ENCODE peak calls at places on chromosomes 6 and 20, in seven cellular contexts. One of them, this sample, is unnamed.

GRCh38 chr6:111015656-111016190 is 33.9 kb downstream of the RPF2 start:
- DNase-seq in HT1080: no peak
- DNase-seq in T-cell: no peak
- DNase-seq in stimulated activated CD8-positive, alpha-beta memory T cell treated with anti-CD3 and anti-CD28 coated beads, Interleukin-7, amount 100 ng/mL, for 1 hour: no peak
- DNase-seq in iris pigment epithelial cell: peak
- DNase-seq in ELF-1: no peak
- DNase-seq in Panc1: no peak
- DNase-seq in this sample: no peak

GRCh38 chr6:19691465-19692167 is 145.6 kb upstream of the ID4 start:
- DNase-seq in ELF-1: peak
- DNase-seq in stimulated activated CD8-positive, alpha-beta memory T cell treated with anti-CD3 and anti-CD28 coated beads, Interleukin-7, amount 100 ng/mL, for 1 hour: no peak
- DNase-seq in iris pigment epithelial cell: no peak
- DNase-seq in Panc1: no peak
- DNase-seq in T-cell: no peak
- DNase-seq in HT1080: no peak
- DNase-seq in this sample: no peak

GRCh38 chr6:148335582-148335981 is 7.1 kb upstream of the SASH1 start:
- DNase-seq in ELF-1: no peak
- DNase-seq in Panc1: no peak
- DNase-seq in T-cell: no peak
- DNase-seq in stimulated activated CD8-positive, alpha-beta memory T cell treated with anti-CD3 and anti-CD28 coated beads, Interleukin-7, amount 100 ng/mL, for 1 hour: no peak
- DNase-seq in HT1080: peak
- DNase-seq in iris pigment epithelial cell: peak
- DNase-seq in this sample: no peak

GRCh38 chr6:37668251-37668650 is 29.4 kb downstream of the MDGA1 start:
- DNase-seq in T-cell: no peak
- DNase-seq in ELF-1: no peak
- DNase-seq in iris pigment epithelial cell: peak
- DNase-seq in HT1080: no peak
- DNase-seq in Panc1: no peak
- DNase-seq in stimulated activated CD8-positive, alpha-beta memory T cell treated with anti-CD3 and anti-CD28 coated beads, Interleukin-7, amount 100 ng/mL, for 1 hour: no peak
- DNase-seq in this sample: no peak

GRCh38 chr20:23622839-23623343 is 14.9 kb downstream of the CST3 start:
- DNase-seq in HT1080: peak
- DNase-seq in iris pigment epithelial cell: peak
- DNase-seq in T-cell: no peak
- DNase-seq in Panc1: peak
- DNase-seq in stimulated activated CD8-positive, alpha-beta memory T cell treated with anti-CD3 and anti-CD28 coated beads, Interleukin-7, amount 100 ng/mL, for 1 hour: no peak
- DNase-seq in ELF-1: peak
- DNase-seq in this sample: peak

GRCh38 chr20:38937000-38937399 is 10.8 kb downstream of the FAM83D start:
- DNase-seq in Panc1: no peak
- DNase-seq in stimulated activated CD8-positive, alpha-beta memory T cell treated with anti-CD3 and anti-CD28 coated beads, Interleukin-7, amount 100 ng/mL, for 1 hour: no peak
- DNase-seq in T-cell: no peak
- DNase-seq in HT1080: no peak
- DNase-seq in iris pigment epithelial cell: no peak
- DNase-seq in ELF-1: no peak
- DNase-seq in this sample: no peak

GRCh38 chr6:170584954-170585498 is 589 bp upstream of the PDCD2 start:
- DNase-seq in ELF-1: peak
- DNase-seq in T-cell: no peak
- DNase-seq in stimulated activated CD8-positive, alpha-beta memory T cell treated with anti-CD3 and anti-CD28 coated beads, Interleukin-7, amount 100 ng/mL, for 1 hour: no peak
- DNase-seq in iris pigment epithelial cell: no peak
- DNase-seq in Panc1: no peak
- DNase-seq in HT1080: no peak
- DNase-seq in this sample: no peak

GRCh38 chr20:63286781-63287696 is 5.9 kb upstream of the COL20A1 start:
- DNase-seq in Panc1: no peak
- DNase-seq in T-cell: no peak
- DNase-seq in ELF-1: no peak
- DNase-seq in HT1080: no peak
- DNase-seq in iris pigment epithelial cell: no peak
- DNase-seq in stimulated activated CD8-positive, alpha-beta memory T cell treated with anti-CD3 and anti-CD28 coated beads, Interleukin-7, amount 100 ng/mL, for 1 hour: no peak
- DNase-seq in this sample: no peak

GRCh38 chr6:73134588-73134987 is 90.7 kb downstream of the KHDC1L start:
- DNase-seq in HT1080: peak
- DNase-seq in Panc1: no peak
- DNase-seq in ELF-1: peak
- DNase-seq in iris pigment epithelial cell: peak
- DNase-seq in stimulated activated CD8-positive, alpha-beta memory T cell treated with anti-CD3 and anti-CD28 coated beads, Interleukin-7, amount 100 ng/mL, for 1 hour: no peak
- DNase-seq in T-cell: no peak
- DNase-seq in this sample: peak

GRCh38 chr20:33933469-33933909 is 60.2 kb upstream of the RALY start:
- DNase-seq in iris pigment epithelial cell: peak
- DNase-seq in stimulated activated CD8-positive, alpha-beta memory T cell treated with anti-CD3 and anti-CD28 coated beads, Interleukin-7, amount 100 ng/mL, for 1 hour: peak
- DNase-seq in ELF-1: peak
- DNase-seq in HT1080: peak
- DNase-seq in T-cell: peak
- DNase-seq in Panc1: peak
- DNase-seq in this sample: peak

GRCh38 chr6:107648983-107649382 is 159.1 kb downstream of the SOBP start:
- DNase-seq in ELF-1: no peak
- DNase-seq in HT1080: no peak
- DNase-seq in stimulated activated CD8-positive, alpha-beta memory T cell treated with anti-CD3 and anti-CD28 coated beads, Interleukin-7, amount 100 ng/mL, for 1 hour: no peak
- DNase-seq in T-cell: no peak
- DNase-seq in Panc1: no peak
- DNase-seq in iris pigment epithelial cell: no peak
- DNase-seq in this sample: no peak

GRCh38 chr6:4573958-4574481 is 202.2 kb upstream of the CDYL start:
- DNase-seq in Panc1: no peak
- DNase-seq in iris pigment epithelial cell: peak
- DNase-seq in T-cell: no peak
- DNase-seq in HT1080: no peak
- DNase-seq in stimulated activated CD8-positive, alpha-beta memory T cell treated with anti-CD3 and anti-CD28 coated beads, Interleukin-7, amount 100 ng/mL, for 1 hour: no peak
- DNase-seq in ELF-1: no peak
- DNase-seq in this sample: no peak

GRCh38 chr20:31573555-31574295 is 31.4 kb upstream of the ID1 start:
- DNase-seq in T-cell: no peak
- DNase-seq in Panc1: no peak
- DNase-seq in iris pigment epithelial cell: no peak
- DNase-seq in HT1080: no peak
- DNase-seq in stimulated activated CD8-positive, alpha-beta memory T cell treated with anti-CD3 and anti-CD28 coated beads, Interleukin-7, amount 100 ng/mL, for 1 hour: no peak
- DNase-seq in ELF-1: no peak
- DNase-seq in this sample: peak